ENCODE peak calls at places on chromosomes 2 and 18, in five cellular contexts. J is RWPE1, N is activated T-helper 1 cell treated with Interleukin-2 at 50 U/mL for 16 hours, L is DMS153, P is amniotic stem cell. I is an unnamed sample.

GRCh38 chr2:64283641-64284371 is 139.6 kb upstream of the PELI1 start:
- DNase-seq in J (no peak), N (no peak), L (no peak), P (no peak), I (no peak)

GRCh38 chr18:35939166-35939565 is 33.3 kb upstream of the RMP24 start:
- DNase-seq in J (no peak), N (no peak), L (no peak), P (no peak), I (no peak)

GRCh38 chr2:240129731-240130392 is 6.2 kb downstream of the COPS9 start:
- DNase-seq in J (no peak), N (no peak), L (no peak), P (no peak), I (no peak)

GRCh38 chr18:6994719-6995430 is 122.7 kb downstream of the LAMA1 start:
- DNase-seq in J (peak; percentile 69), N (no peak), L (no peak), P (no peak), I (no peak)

GRCh38 chr2:86392873-86393272 is 48.3 kb upstream of the KDM3A start:
- DNase-seq in J (no peak), N (no peak), L (no peak), P (no peak), I (no peak)

GRCh38 chr2:3091696-3092095 is 285.9 kb downstream of the EIPR1 start:
- DNase-seq in J (no peak), N (no peak), L (no peak), P (no peak), I (no peak)

GRCh38 chr2:116819355-116819754 is 995.1 kb upstream of the DDX18 start:
- DNase-seq in J (no peak), N (no peak), L (no peak), P (no peak), I (no peak)

GRCh38 chr2:66867038-66867380 is 432.1 kb downstream of the MEIS1 start:
- DNase-seq in J (no peak), N (no peak), L (no peak), P (no peak), I (no peak)

GRCh38 chr2:186714611-186715010 is 20.8 kb downstream of the FAM171B start:
- DNase-seq in J (no peak), N (no peak), L (no peak), P (no peak), I (no peak)

GRCh38 chr2:236336575-236337464 is 72.6 kb upstream of the ASB18 start:
- DNase-seq in J (no peak), N (no peak), L (no peak), P (no peak), I (no peak)

GRCh38 chr2:144163592-144163991 is 356.3 kb downstream of the ZEB2 start:
- DNase-seq in J (no peak), N (no peak), L (no peak), P (no peak), I (no peak)

GRCh38 chr18:4453712-4454547 is 1.2 kb downstream of the DLGAP1 start:
- DNase-seq in J (no peak), N (no peak), L (no peak), P (no peak), I (no peak)

GRCh38 chr2:236081171-236081570 is 87.0 kb downstream of the GBX2 start:
- DNase-seq in J (no peak), N (no peak), L (no peak), P (no peak), I (no peak)

GRCh38 chr2:71617266-71617665 is 163.9 kb downstream of the DYSF start:
- DNase-seq in J (no peak), N (no peak), L (no peak), P (no peak), I (no peak)

GRCh38 chr2:51103205-51103604 is 71.3 kb upstream of the NRXN1 start:
- DNase-seq in J (no peak), N (no peak), L (no peak), P (no peak), I (no peak)

GRCh38 chr2:27773959-27774358 is 2.4 kb downstream of the MRPL33 start:
- DNase-seq in J (no peak), N (no peak), L (no peak), P (no peak), I (no peak)

GRCh38 chr2:99754215-99754614 is 264.4 kb upstream of the REV1 start:
- DNase-seq in J (peak; percentile 13), N (no peak), L (no peak), P (no peak), I (no peak)

GRCh38 chr18:79766308-79766707 is 31.4 kb upstream of the KCNG2 start:
- DNase-seq in J (no peak), N (no peak), L (peak; percentile 6), P (no peak), I (no peak)

GRCh38 chr18:77127769-77128671 is 4.6 kb downstream of the MBP start:
- DNase-seq in J (peak; percentile 64), N (no peak), L (peak; percentile 67), P (peak; percentile 24), I (peak; percentile 41)

GRCh38 chr2:85308951-85309555 is 18.7 kb downstream of the TGOLN2 start:
- DNase-seq in J (no peak), N (no peak), L (peak; percentile 40), P (peak; percentile 1), I (no peak)

GRCh38 chr2:223941579-223942277 is 3.4 kb downstream of the WDFY1 start:
- DNase-seq in J (peak; percentile 38), N (no peak), L (no peak), P (peak; percentile 55), I (no peak)

GRCh38 chr2:218228366-218229092 is 11.5 kb downstream of the ARPC2 start:
- DNase-seq in J (peak; percentile 61), N (no peak), L (no peak), P (no peak), I (no peak)

GRCh38 chr18:50866765-50867164 is 12.2 kb upstream of the ME2 start:
- DNase-seq in J (no peak), N (no peak), L (no peak), P (peak; percentile 2), I (no peak)

GRCh38 chr2:1233280-1233679 is 180.0 kb upstream of the TPO start:
- DNase-seq in J (no peak), N (no peak), L (peak; percentile 61), P (no peak), I (peak; percentile 77)

GRCh38 chr2:43131051-43131889 is 95.1 kb downstream of the ZFP36L2 start:
- DNase-seq in J (peak; percentile 98), N (peak; percentile 77), L (no peak), P (peak; percentile 83), I (no peak)

GRCh38 chr2:70374616-70375015 is 72.7 kb upstream of the FAM136A start:
- DNase-seq in J (no peak), N (no peak), L (no peak), P (no peak), I (no peak)

GRCh38 chr2:156589381-156590079 is 153.4 kb downstream of the GPD2 start:
- DNase-seq in J (peak; percentile 42), N (no peak), L (no peak), P (peak; percentile 39), I (no peak)

GRCh38 chr2:67782443-67782842 is 280.4 kb downstream of the C1D start:
- DNase-seq in J (no peak), N (no peak), L (no peak), P (no peak), I (no peak)

GRCh38 chr18:79486356-79487197 is 90.8 kb downstream of the NFATC1 start:
- DNase-seq in J (no peak), N (no peak), L (no peak), P (no peak), I (no peak)

GRCh38 chr2:144535300-144535699 is 15.4 kb upstream of the ZEB2 start:
- DNase-seq in J (no peak), N (no peak), L (no peak), P (no peak), I (no peak)

GRCh38 chr2:169683425-169684134 is 10.6 kb downstream of the CFAP210 start:
- DNase-seq in J (no peak), N (no peak), L (no peak), P (no peak), I (no peak)

GRCh38 chr2:12555012-12555645 is 161.6 kb upstream of the TRIB2 start:
- DNase-seq in J (peak; percentile 80), N (no peak), L (no peak), P (no peak), I (no peak)

GRCh38 chr2:202815548-202816420 is 55.8 kb downstream of the ICA1L start:
- DNase-seq in J (no peak), N (no peak), L (no peak), P (no peak), I (no peak)

GRCh38 chr2:34105015-34105767 is 506.1 kb upstream of the FAM98A start:
- DNase-seq in J (peak; percentile 82), N (no peak), L (no peak), P (peak; percentile 73), I (no peak)

GRCh38 chr18:59813942-59814341 is 85.9 kb upstream of the PMAIP1 start:
- DNase-seq in J (no peak), N (no peak), L (no peak), P (no peak), I (no peak)

GRCh38 chr2:183162362-183162761 is 38.1 kb downstream of the NUP35 start:
- DNase-seq in J (no peak), N (no peak), L (no peak), P (no peak), I (no peak)

GRCh38 chr2:10494351-10495066 is 46.4 kb upstream of the ODC1 start:
- DNase-seq in J (no peak), N (no peak), L (no peak), P (no peak), I (no peak)

GRCh38 chr2:151337643-151338042 is 19.7 kb upstream of the TNFAIP6 start:
- DNase-seq in J (no peak), N (no peak), L (no peak), P (no peak), I (no peak)

GRCh38 chr2:239216614-239217273 is 184.1 kb downstream of the HDAC4 start:
- DNase-seq in J (no peak), N (no peak), L (no peak), P (no peak), I (no peak)